ENCODE peak calls at places on chromosome 7, in nine cellular contexts. T, C, N, O, Y, L, E, M and U are unnamed samples.

GRCh38 chr7:159063046-159063840 is 81.4 kb downstream of the VIPR2 start:
- DNase-seq in E (no peak), N (no peak), M (no peak), C (no peak), Y (no peak), O (no peak), L (no peak), T (no peak), U (no peak)

GRCh38 chr7:22064816-22065215 is 119.1 kb upstream of the CDCA7L start:
- DNase-seq in L (no peak), E (no peak), Y (no peak), C (no peak), O (no peak), T (no peak), M (no peak), N (no peak), U (no peak)

GRCh38 chr7:92714280-92714679 is 122.1 kb downstream of the CDK6 start:
- DNase-seq in N (no peak), T (no peak), L (no peak), O (no peak), E (no peak), M (no peak), Y (no peak), C (no peak), U (no peak)

GRCh38 chr7:144759653-144760052 is 76.2 kb downstream of the TPK1 start:
- DNase-seq in L (no peak), O (no peak), N (no peak), Y (no peak), T (no peak), M (no peak), C (no peak), E (no peak), U (no peak)

GRCh38 chr7:107353701-107354100 is 116.2 kb upstream of the GPR22 start:
- DNase-seq in N (no peak), C (no peak), L (no peak), O (peak; percentile 79), Y (no peak), T (no peak), E (no peak), M (no peak), U (no peak)

GRCh38 chr7:99102809-99103690 is 40.9 kb downstream of the SMURF1 start:
- DNase-seq in N (no peak), C (no peak), E (no peak), T (no peak), L (no peak), Y (peak; percentile 81), O (peak; percentile 92), M (peak; percentile 50), U (no peak)

GRCh38 chr7:114048386-114049235 is 129.8 kb upstream of the PPP1R3A start:
- DNase-seq in N (no peak), L (no peak), M (peak; percentile 5), Y (peak; percentile 42), O (peak; percentile 23), C (no peak), E (no peak), T (no peak), U (no peak)

GRCh38 chr7:15015545-15016314 is 113.2 kb upstream of the DGKB start:
- DNase-seq in L (no peak), N (no peak), C (peak; percentile 38), E (no peak), M (peak; percentile 69), Y (peak; percentile 67), T (peak; percentile 47), O (peak; percentile 49), U (no peak)

GRCh38 chr7:2522780-2523433 is 3.3 kb downstream of the LFNG start:
- DNase-seq in C (no peak), E (no peak), Y (no peak), N (no peak), M (peak; percentile 58), L (no peak), O (no peak), T (peak; percentile 56), U (peak; percentile 90)

GRCh38 chr7:36191292-36191920 is 38.4 kb downstream of the EEPD1 start:
- DNase-seq in N (no peak), E (no peak), L (no peak), O (peak; percentile 74), T (no peak), C (no peak), M (no peak), Y (peak; percentile 41), U (no peak)

GRCh38 chr7:101814081-101814995 is 3.1 kb upstream of the CUX1 start:
- DNase-seq in T (peak; percentile 61), N (peak; percentile 82), O (peak; percentile 44), L (peak; percentile 55), M (peak; percentile 70), Y (peak; percentile 55), C (peak; percentile 62), E (peak; percentile 79), U (no peak)

GRCh38 chr7:139739863-139740597 is 37.8 kb downstream of the HIPK2 start:
- DNase-seq in O (no peak), C (peak; percentile 74), T (peak; percentile 58), M (no peak), E (no peak), N (no peak), L (no peak), Y (no peak), U (no peak)

GRCh38 chr7:82413237-82413636 is 30.3 kb downstream of the CACNA2D1 start:
- DNase-seq in E (no peak), L (no peak), N (no peak), M (no peak), C (peak; percentile 44), O (no peak), T (no peak), Y (no peak), U (no peak)

GRCh38 chr7:116227678-116228239 is 17.4 kb downstream of the TES start:
- DNase-seq in N (no peak), T (no peak), C (no peak), E (no peak), Y (peak; percentile 85), L (no peak), M (no peak), O (peak; percentile 94), U (no peak)

GRCh38 chr7:108413782-108414492 is 42.3 kb downstream of the NRCAM start:
- DNase-seq in Y (peak; percentile 47), L (no peak), T (no peak), C (no peak), N (no peak), E (no peak), M (peak; percentile 59), O (peak; percentile 5), U (no peak)

GRCh38 chr7:40470111-40470736 is 335.4 kb downstream of the SUGCT start:
- DNase-seq in Y (peak; percentile 16), E (no peak), C (no peak), M (no peak), N (no peak), T (no peak), O (peak; percentile 65), L (peak; percentile 34), U (no peak)
- H3K4me3 ChIP-seq in Y (no peak overlapping the region), E (peak overlapping the region; percentile 25), C (no peak overlapping the region), M (no peak overlapping the region), N (no peak overlapping the region), T (no peak overlapping the region), O (peak overlapping the region; percentile 1), L (no peak overlapping the region), U (no peak overlapping the region)

DNA sequence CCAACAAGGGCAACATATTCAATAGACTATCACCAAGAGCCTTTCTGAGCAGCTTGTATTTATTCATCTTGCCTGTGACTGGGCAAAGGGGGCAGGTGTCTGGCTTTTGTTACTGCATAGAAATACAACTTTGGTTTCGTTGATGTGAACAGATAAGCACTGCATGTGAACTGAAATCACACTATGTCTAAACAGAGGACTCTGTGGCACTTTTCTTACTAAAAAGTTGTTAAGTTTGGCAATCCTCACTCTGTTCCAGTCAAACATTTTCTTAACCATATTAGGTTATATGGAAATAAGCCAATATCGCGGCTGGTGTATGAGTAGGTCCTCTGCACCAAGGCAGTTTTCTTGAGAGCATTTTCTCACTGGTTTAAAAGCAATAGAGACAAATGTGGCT is 48.5 kb downstream of the CALD1 start:
- DNase-seq in C (no peak), O (peak; percentile 84), T (no peak), N (no peak), L (no peak), Y (peak; percentile 95), M (no peak), E (no peak), U (no peak)
- H3K4me1 ChIP-seq in C (peaks cover 15% of the 10 kb centered on the region), O (peaks cover 30% of the 10 kb centered on the region), T (no peaks in the 10 kb centered on the region), N (peaks cover 4% of the 10 kb centered on the region), L (no peaks in the 10 kb centered on the region), Y (peaks cover 22% of the 10 kb centered on the region), M (no peaks in the 10 kb centered on the region), E (peaks cover 98% of the 10 kb centered on the region), U (peaks cover 3% of the 10 kb centered on the region)

GRCh38 chr7:100190059-100190711 is 12.5 kb downstream of the STAG3 start:
- DNase-seq in Y (peak; percentile 73), N (no peak), T (no peak), M (peak; percentile 60), E (no peak), C (no peak), L (no peak), O (peak; percentile 62), U (no peak)
- TF ChIP-seq CTCF in Y (peak; percentile 47), N (peak; percentile 35), T (no peak), M (peak; percentile 63), E (no peak), C (peak; percentile 26), L (no peak), O (peak; percentile 57), U (peak; percentile 63)

DNA sequence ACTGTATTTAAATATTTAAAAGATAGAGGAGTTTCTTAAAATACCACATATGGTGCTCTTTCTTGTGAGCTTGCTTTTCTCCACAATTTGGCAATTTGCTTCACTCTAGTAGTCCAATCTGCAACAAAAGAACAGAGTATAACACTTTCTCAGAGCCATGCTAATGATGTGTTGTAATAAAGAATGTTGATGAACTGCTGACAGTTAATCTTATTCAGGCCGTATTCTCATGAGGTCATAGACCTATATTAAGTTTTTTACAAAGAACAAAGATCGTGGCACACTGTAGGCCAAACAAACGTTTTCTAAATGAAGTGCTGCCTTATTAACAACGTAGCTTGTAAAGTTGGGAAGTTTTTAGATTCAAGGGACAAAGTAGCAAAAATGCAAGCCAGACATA is 160.0 kb downstream of the GALNT11 start:
- DNase-seq in L (no peak), M (no peak), E (no peak), O (no peak), C (no peak), Y (peak; percentile 6), T (no peak), N (no peak), U (no peak)
- H3K4me3 ChIP-seq in L (no peak overlapping the region), M (no peak overlapping the region), E (no peak overlapping the region), O (no peak overlapping the region), C (no peak overlapping the region), Y (no peak overlapping the region), T (no peak overlapping the region), N (no peak overlapping the region), U (no peak overlapping the region)